ENCODE peak calls at places on chromosomes 6 and 20, in four cellular contexts. M is GM12878, Q is astrocyte, J is transverse colon. Y is an unnamed sample. For H3K27me3, the result is how much of the 10 kb centered on the place peaks cover.

GRCh38 chr20:59217794-59218193 is 54.2 kb downstream of the ZNF831 start:
- DNase-seq in M (no peak), Q (no peak), J (no peak), Y (no peak)

GRCh38 chr6:16760536-16761468 is at the start of gene ATXN1:
- DNase-seq in M (no peak), Q (no peak), J (peak), Y (peak)

GRCh38 chr6:156879235-156879995 is 102.2 kb downstream of the ARID1B start:
- DNase-seq in M (no peak), Q (no peak), J (no peak), Y (no peak)

GRCh38 chr6:87731818-87732661 is 30.0 kb upstream of the AKIRIN2 start:
- DNase-seq in M (peak), Q (peak), J (peak), Y (peak)

GRCh38 chr6:68642081-68642480 is 7.0 kb downstream of the ADGRB3 start:
- DNase-seq in M (no peak), Q (no peak), J (no peak), Y (no peak)

GRCh38 chr6:163706688-163707087 is 292.2 kb downstream of the QKI start:
- DNase-seq in M (no peak), Q (no peak), J (no peak), Y (no peak)

GRCh38 chr6:81655696-81656095 is 96.8 kb downstream of the TENT5A start:
- DNase-seq in M (no peak), Q (no peak), J (no peak), Y (no peak)

GRCh38 chr6:37679539-37680476 is 17.9 kb downstream of the MDGA1 start:
- DNase-seq in M (peak), Q (no peak), J (no peak), Y (no peak)

GRCh38 chr6:57255451-57256181 is 33.5 kb upstream of the RAB23 start:
- DNase-seq in M (no peak), Q (no peak), J (no peak), Y (no peak)

GRCh38 chr6:129773304-129773703 is 63.3 kb upstream of the ARHGAP18 start:
- DNase-seq in M (no peak), Q (no peak), J (no peak), Y (no peak)

GRCh38 chr20:46715292-46715756 is 5.9 kb downstream of the SLC2A10 start:
- DNase-seq in M (no peak), Q (peak), J (peak), Y (no peak)

DNA sequence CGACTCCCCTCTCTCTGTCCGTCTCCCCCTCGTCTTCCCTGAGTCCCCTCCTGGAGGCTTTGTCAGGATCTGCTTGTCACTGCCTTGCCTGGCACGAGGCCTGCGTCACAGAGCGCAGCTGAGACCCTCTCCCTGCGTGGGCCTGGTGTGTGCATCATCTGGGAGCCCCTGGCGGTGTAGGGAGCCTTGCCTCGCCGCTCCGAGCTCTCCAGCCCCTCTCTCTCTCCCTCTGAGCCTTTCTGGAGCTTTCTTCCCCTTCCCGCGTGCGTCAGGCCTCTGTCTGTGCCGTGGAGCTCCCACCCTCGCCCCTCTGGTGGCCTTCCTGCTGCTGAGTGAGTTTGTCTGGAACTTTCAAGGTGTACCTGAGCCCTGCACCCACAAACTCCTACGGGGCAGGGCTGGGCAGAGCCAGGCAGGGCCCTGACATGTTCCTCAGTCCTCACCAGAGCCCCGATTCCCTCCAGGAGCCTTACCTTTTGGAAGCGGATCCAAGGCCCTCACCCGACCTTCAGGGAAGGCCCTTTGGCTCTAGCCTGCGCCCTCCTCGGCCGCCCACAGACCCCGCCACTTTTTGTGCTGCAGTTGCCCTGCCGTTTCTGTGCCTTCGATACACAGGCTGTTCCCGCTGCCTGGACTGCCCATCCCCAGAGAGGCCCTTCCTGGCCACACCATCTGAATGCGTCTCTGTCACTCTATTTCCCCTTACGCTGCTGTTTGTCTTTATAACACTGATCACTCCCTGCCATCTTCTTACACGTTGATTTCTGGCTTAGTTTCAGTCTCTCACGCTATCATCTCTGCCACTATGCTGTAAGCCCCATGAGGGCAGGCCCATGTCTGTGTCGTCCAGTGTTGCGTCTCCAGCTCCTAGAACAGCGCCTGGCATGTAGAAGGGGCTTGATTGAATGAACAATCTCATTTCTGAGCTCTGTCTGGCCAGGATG is 70.5 kb downstream of the SRC start:
- DNase-seq in M (no peak), Q (no peak), J (no peak), Y (no peak)
- TF ChIP-seq CTCF in M (no peak), Q (no peak), J (no peak), Y (no peak)

GRCh38 chr6:79898076-79898475 is 49.3 kb downstream of the ELOVL4 start:
- DNase-seq in M (no peak), Q (no peak), J (no peak), Y (no peak)
- H3K4me3 ChIP-seq in M (no peak), Q (no peak), J (no peak), Y (no peak)

GRCh38 chr6:118788702-118789101 is 105.2 kb upstream of the ASF1A start:
- DNase-seq in M (no peak), Q (no peak), J (no peak), Y (no peak)
- H3K27me3 ChIP-seq in M (under half), Q (under half), J (under half), Y (under half)

GRCh38 chr20:20457392-20458126 is 89.7 kb downstream of the INSM1 start:
- DNase-seq in M (no peak), Q (peak), J (no peak), Y (no peak)
- TF ChIP-seq CTCF in M (no peak), Q (no peak), J (no peak), Y (no peak)

DNA sequence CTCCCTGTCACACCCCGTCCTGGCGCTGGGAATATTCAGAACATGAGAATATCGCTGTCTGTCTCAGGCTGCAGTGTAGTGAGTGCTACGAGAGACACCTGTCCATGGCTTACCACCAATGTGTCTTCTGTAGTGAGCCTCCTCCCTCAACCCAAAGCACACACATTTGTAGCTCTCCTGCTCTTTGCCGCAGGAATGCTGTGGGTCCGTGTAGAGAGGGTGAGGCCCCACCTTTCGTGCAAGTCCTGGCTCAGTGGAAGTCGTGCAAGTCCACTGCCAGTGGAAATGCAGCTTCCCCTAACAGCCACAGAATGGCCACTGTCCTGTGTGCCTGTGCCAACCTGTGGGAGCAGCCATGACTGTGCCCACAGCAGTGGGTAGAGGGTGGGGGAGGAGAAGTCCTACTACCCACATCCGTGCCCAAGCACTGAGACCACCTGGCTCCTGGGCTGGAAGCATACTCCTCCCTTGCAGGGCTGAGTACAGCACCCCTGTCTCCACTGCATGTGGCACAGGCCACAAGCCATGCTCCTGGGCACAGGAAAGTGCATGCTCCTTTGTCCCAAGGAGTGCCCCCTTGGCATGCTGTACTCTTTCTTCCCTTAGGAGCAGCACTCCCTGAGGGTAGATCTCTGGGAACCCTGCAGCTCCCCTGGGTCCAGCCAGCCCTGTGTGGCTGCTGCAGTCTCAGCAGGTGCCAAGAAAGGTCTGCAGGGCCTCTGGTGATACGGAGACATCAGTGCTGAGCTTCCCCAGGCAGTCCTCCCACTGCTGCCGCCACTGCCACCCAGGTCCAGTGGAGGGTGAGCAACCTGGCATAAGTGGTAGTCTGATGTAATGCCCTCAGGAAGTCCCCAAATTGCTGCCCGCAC is 28.0 kb downstream of the IGF2R start:
- DNase-seq in M (no peak), Q (no peak), J (no peak), Y (no peak)
- H3K4me3 ChIP-seq in M (no peak), Q (no peak), J (no peak), Y (no peak)

GRCh38 chr20:49433387-49433786 is 49.1 kb downstream of the KCNB1 start:
- DNase-seq in M (no peak), Q (no peak), J (no peak), Y (no peak)

GRCh38 chr20:49435639-49436038 is 46.8 kb downstream of the KCNB1 start:
- DNase-seq in M (no peak), Q (no peak), J (no peak), Y (no peak)

GRCh38 chr20:49432562-49432961 is 49.9 kb downstream of the KCNB1 start:
- DNase-seq in M (no peak), Q (no peak), J (no peak), Y (peak)

GRCh38 chr20:49431345-49431744 is 51.1 kb downstream of the KCNB1 start:
- DNase-seq in M (no peak), Q (no peak), J (no peak), Y (no peak)

GRCh38 chr20:49437057-49437456 is 45.4 kb downstream of the KCNB1 start:
- DNase-seq in M (no peak), Q (no peak), J (no peak), Y (no peak)
- H3K27me3 ChIP-seq in M (under half), Q (under half), J (under half), Y (under half)